ENCODE peak calls at places on chromosomes 3 and 15, in five cellular contexts. M is HCT116, N is HepG2, X is GM12878, O is H1. J is an unnamed sample.

GRCh38 chr3:124217542-124217941 is 225.6 kb upstream of the ROPN1 start:
- DNase-seq in M (peak), N (peak), X (no peak), O (no peak), J (peak)

GRCh38 chr3:189646902-189647542 is 15.8 kb downstream of the TP63 start:
- DNase-seq in M (no peak), N (no peak), O (no peak), X (no peak), J (no peak)

GRCh38 chr15:63912061-63912615 is 78.4 kb upstream of the HERC1 start:
- DNase-seq in M (no peak), N (no peak), O (no peak), X (no peak), J (no peak)

GRCh38 chr3:66302288-66302687 is 81.5 kb downstream of the SLC25A26 start:
- DNase-seq in M (no peak), O (no peak), N (no peak), X (no peak), J (no peak)

GRCh38 chr3:154151969-154152368 is 30.8 kb downstream of the ARHGEF26 start:
- DNase-seq in O (no peak), X (no peak), M (no peak), N (no peak), J (no peak)

GRCh38 chr3:101876142-101876541 is 26.8 kb downstream of the NFKBIZ start:
- DNase-seq in O (no peak), X (no peak), M (no peak), N (no peak), J (no peak)

GRCh38 chr3:81443948-81444347 is 317.5 kb downstream of the GBE1 start:
- DNase-seq in N (no peak), X (no peak), M (no peak), O (no peak), J (no peak)

GRCh38 chr3:32076566-32076965 is 29.9 kb upstream of the GPD1L start:
- DNase-seq in N (no peak), M (no peak), O (no peak), X (no peak), J (peak)

GRCh38 chr15:51649659-51650521 is 27.3 kb upstream of the DMXL2 start:
- DNase-seq in O (no peak), M (peak), N (peak), X (peak), J (peak)

GRCh38 chr3:125165189-125165947 is 47.2 kb downstream of the SLC12A8 start:
- DNase-seq in M (no peak), X (no peak), O (no peak), N (peak), J (no peak)

GRCh38 chr3:123244128-123244527 is 42.4 kb downstream of the SEC22A start:
- DNase-seq in N (no peak), O (no peak), M (no peak), X (no peak), J (peak)

GRCh38 chr3:105598047-105598796 is 231.5 kb downstream of the ALCAM start:
- DNase-seq in N (no peak), O (no peak), X (no peak), M (peak), J (no peak)

GRCh38 chr15:26759991-26760390 is 12.9 kb downstream of the GABRB3 start:
- DNase-seq in M (no peak), N (no peak), O (no peak), X (no peak), J (no peak)

GRCh38 chr3:134370611-134371451 is 3.4 kb downstream of the AMOTL2 start:
- DNase-seq in M (no peak), X (no peak), O (no peak), N (no peak), J (no peak)

GRCh38 chr3:37453393-37454391 is 279.3 kb upstream of the LRRFIP2 start:
- DNase-seq in X (no peak), M (no peak), N (peak), O (no peak), J (no peak)

GRCh38 chr15:70259030-70259424 is 161.3 kb upstream of the TLE3 start:
- DNase-seq in M (no peak), N (no peak), O (no peak), X (no peak), J (peak)

GRCh38 chr15:52730163-52730562 is 51.0 kb upstream of the ATOSA start:
- DNase-seq in M (no peak), X (peak), O (no peak), N (no peak), J (no peak)

GRCh38 chr3:151923901-151924300 is 50.5 kb downstream of the SUCNR1 start:
- DNase-seq in X (no peak), N (no peak), M (no peak), O (no peak), J (no peak)

GRCh38 chr15:64249842-64250575 is 87.2 kb upstream of the PPIB start:
- DNase-seq in O (no peak), M (no peak), X (no peak), N (no peak), J (no peak)

GRCh38 chr15:81191701-81192100 is 5.0 kb upstream of the IL16 start:
- DNase-seq in X (no peak), M (no peak), O (no peak), N (no peak), J (no peak)

GRCh38 chr3:164007764-164008163 is 1070.5 kb downstream of the SI start:
- DNase-seq in N (no peak), X (no peak), M (no peak), O (no peak), J (no peak)

GRCh38 chr15:73753250-73754130 is at the start of gene INSYN1:
- DNase-seq in O (peak), X (no peak), N (no peak), M (no peak), J (no peak)

GRCh38 chr15:31202953-31203352 is 101.4 kb upstream of the TRPM1 start:
- DNase-seq in N (no peak), M (no peak), O (no peak), X (no peak), J (no peak)

GRCh38 chr3:143119009-143119914 is at the start of gene CHST2:
- DNase-seq in M (no peak), X (no peak), N (no peak), O (no peak), J (peak)

GRCh38 chr3:191353022-191353777 is 22.9 kb upstream of the UTS2B start:
- DNase-seq in N (peak), X (no peak), O (no peak), M (no peak), J (no peak)

GRCh38 chr3:191357909-191358308 is 27.6 kb upstream of the UTS2B start:
- DNase-seq in O (no peak), M (no peak), N (no peak), X (no peak), J (no peak)

GRCh38 chr3:191352014-191352413 is 21.7 kb upstream of the UTS2B start:
- DNase-seq in M (no peak), O (no peak), X (no peak), N (no peak), J (no peak)

GRCh38 chr3:191356586-191357439 is 26.5 kb upstream of the UTS2B start:
- DNase-seq in N (no peak), X (no peak), M (peak), O (no peak), J (no peak)

GRCh38 chr3:191355406-191355805 is 25.1 kb upstream of the UTS2B start:
- DNase-seq in O (no peak), M (no peak), X (peak), N (no peak), J (no peak)
- TF ChIP-seq RAD21 in O (no peak), M (no peak), X (no peak), N (no peak), J (no peak)

GRCh38 chr3:129280183-129280582 is 1.5 kb downstream of the HMCES start:
- DNase-seq in N (no peak), M (no peak), X (no peak), O (no peak), J (no peak)

GRCh38 chr3:129278439-129278969 is at the start of gene HMCES:
- DNase-seq in O (peak), M (peak), N (peak), X (peak), J (peak)

GRCh38 chr3:129281726-129282125 is 3.1 kb downstream of the HMCES start:
- DNase-seq in N (no peak), M (no peak), X (no peak), O (no peak), J (no peak)

GRCh38 chr3:129277829-129278271 is 820 bp upstream of the HMCES start:
- DNase-seq in M (no peak), N (no peak), O (no peak), X (no peak), J (no peak)

GRCh38 chr3:129278970-129279906 is 568 bp downstream of the HMCES start:
- DNase-seq in N (peak), M (peak), O (peak), X (no peak), J (peak)
- TF ChIP-seq SRF in N (no peak), M (no peak), O (no peak), X (peak), J (no peak)

DNA sequence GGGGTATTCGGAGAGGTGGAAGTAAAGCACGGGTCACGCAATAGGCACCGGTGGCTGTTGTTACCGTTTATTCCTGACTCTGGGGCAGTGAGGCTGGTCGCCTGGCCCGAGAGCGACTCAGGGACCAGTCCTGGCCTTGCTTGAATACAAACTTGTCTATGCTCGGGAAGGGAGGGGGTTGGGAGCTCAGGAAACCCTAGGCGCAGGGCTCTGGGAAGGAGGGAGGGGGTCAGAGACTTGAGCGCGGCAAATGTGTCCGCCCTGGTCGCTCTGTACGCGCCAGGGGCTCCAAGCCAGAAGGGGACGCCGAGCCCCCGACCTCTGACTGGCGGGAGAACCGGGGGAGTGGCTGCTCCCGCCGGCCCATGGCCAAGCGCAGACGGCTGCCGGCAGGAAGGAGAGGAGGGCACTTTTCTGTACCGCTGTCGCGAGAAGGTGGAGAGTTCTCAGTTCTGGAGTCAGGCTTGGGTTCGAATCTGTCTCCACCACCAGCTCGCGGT is 1.5 kb downstream of the SPSB4 start:
- DNase-seq in X (no peak), N (no peak), O (no peak), M (no peak), J (no peak)
- TF ChIP-seq EZH2 in X (no peak), N (no peak), O (peak), M (no peak), J (no peak)

DNA sequence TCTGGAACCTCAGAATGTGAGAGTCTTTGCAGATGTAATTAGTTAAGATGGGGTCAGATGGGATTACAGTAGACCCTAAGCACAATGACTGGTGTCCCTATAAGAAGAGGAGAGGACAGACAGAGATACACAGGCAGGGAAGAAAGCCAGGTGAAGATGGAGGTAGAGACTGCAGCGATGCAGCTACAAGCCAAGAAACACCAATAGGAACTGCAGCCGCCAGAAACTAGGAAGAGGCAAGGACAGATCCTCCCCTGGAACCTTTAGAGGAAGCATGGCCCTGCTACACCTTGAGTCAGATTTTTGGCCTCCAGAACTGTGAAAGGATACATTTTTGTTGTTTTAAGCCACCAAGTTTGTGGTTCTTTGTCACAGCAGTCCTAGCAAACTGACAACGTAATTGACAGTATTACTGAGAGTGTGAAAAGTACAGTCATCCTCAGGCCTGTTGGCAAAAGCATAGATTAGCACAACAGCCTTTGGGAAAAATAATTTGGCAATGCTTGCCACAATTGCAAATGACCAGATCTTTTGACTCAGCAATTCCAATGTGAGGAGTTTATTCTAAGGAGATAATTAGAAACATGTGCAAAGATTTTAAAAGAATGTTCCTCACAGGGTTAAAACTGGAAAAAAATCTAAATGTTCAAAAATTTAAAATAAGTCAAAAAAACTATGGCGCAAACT is 82.6 kb upstream of the TJP1 start:
- DNase-seq in N (no peak), X (no peak), M (no peak), O (no peak), J (no peak)
- TF ChIP-seq RAD21 in N (no peak), X (no peak), M (no peak), O (no peak), J (no peak)

GRCh38 chr3:11455977-11456376 is 183.8 kb downstream of the ATG7 start:
- DNase-seq in X (no peak), O (no peak), M (no peak), N (no peak), J (no peak)
- TF ChIP-seq SRF in X (no peak), O (no peak), M (no peak), N (no peak), J (no peak)

DNA sequence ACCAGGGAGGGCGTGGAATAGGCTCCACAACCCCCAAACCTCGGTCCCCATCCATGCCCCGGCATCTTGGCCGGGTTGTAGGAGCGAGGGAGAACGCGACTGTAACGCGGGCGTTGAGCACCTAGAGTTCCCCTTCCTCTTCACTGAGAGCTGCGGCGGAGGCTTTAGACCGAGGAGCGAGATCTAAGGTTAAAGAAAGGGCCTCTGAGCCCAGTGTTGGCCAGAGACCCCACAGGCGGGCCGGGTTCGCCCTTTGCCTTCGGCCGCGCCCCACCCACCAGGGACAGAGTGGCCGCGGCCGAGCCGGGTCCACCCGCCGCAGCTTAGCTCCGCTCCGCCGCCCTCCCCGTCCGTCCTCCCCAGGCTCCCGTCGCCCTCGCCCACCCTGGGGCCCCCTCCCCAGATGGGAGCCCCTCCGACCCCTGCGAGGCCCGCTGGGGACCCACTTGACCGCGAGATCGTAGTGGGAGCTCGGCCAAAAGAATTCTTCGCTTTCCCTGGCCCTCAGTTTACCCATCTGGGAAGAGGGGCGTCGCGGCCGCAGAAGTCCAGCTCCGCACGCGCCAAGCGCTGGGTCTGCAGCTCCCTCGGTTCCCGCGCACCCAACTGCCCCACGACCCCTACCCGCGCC is 425 bp downstream of the ANPEP start:
- DNase-seq in O (no peak), M (no peak), X (no peak), N (no peak), J (no peak)
- TF ChIP-seq EZH2 in O (peak), M (no peak), X (no peak), N (no peak), J (no peak)